ENCODE peak calls at places on chromosomes 1 and 21, in five cellular contexts. Z, X, V, E and W are unnamed samples.

GRCh38 chr1:207818971-207819451 is 67.2 kb downstream of the CD46 start:
- DNase-seq in Z (no peak), V (no peak), X (no peak), E (peak), W (peak)

GRCh38 chr1:194809665-194810064 is 1623.3 kb upstream of the B3GALT2 start:
- DNase-seq in V (no peak), X (no peak), E (no peak), Z (no peak), W (no peak)

GRCh38 chr21:38810826-38811164 is 5.1 kb downstream of the ETS2 start:
- DNase-seq in Z (no peak), V (no peak), E (no peak), X (no peak), W (no peak)

GRCh38 chr1:177334276-177334675 is 163.5 kb downstream of the BRINP2 start:
- DNase-seq in V (no peak), Z (no peak), E (no peak), X (no peak), W (no peak)

GRCh38 chr1:172680733-172681275 is 21.9 kb downstream of the FASLG start:
- DNase-seq in V (no peak), E (no peak), Z (no peak), X (no peak), W (no peak)

GRCh38 chr1:6646499-6647148 is 22.0 kb downstream of the THAP3 start:
- DNase-seq in E (no peak), X (peak), Z (no peak), V (peak), W (no peak)

GRCh38 chr1:197619008-197619640 is 156.2 kb downstream of the DENND1B start:
- DNase-seq in V (peak), E (no peak), Z (peak), X (peak), W (no peak)

GRCh38 chr1:116495534-116495933 is 75.3 kb downstream of the CD58 start:
- DNase-seq in Z (no peak), V (peak), E (no peak), X (no peak), W (no peak)

GRCh38 chr21:29174607-29175013 is 44.2 kb downstream of the MAP3K7CL start:
- DNase-seq in X (no peak), E (no peak), V (peak), Z (no peak), W (no peak)

GRCh38 chr1:197224160-197224559 is 43.9 kb upstream of the CRB1 start:
- DNase-seq in V (no peak), E (no peak), Z (no peak), X (no peak), W (no peak)

GRCh38 chr1:157691285-157691920 is 9.2 kb downstream of the FCRL3 start:
- DNase-seq in E (no peak), X (peak), Z (no peak), V (peak), W (no peak)

GRCh38 chr1:201602413-201603265 is 63.7 kb downstream of the NAV1 start:
- DNase-seq in Z (peak), V (peak), X (peak), E (peak), W (no peak)

GRCh38 chr1:3575953-3576352 is 35.4 kb downstream of the MEGF6 start:
- DNase-seq in V (no peak), E (no peak), Z (no peak), X (no peak), W (no peak)

GRCh38 chr1:218025454-218025853 is 259.6 kb upstream of the RRP15 start:
- DNase-seq in Z (no peak), E (peak), X (no peak), V (no peak), W (no peak)

GRCh38 chr1:232990176-232990723 is 39.8 kb downstream of the NTPCR start:
- DNase-seq in E (no peak), V (no peak), X (no peak), Z (no peak), W (no peak)

GRCh38 chr1:101237229-101237837 is 514 bp downstream of the S1PR1 start:
- DNase-seq in Z (peak), E (peak), V (peak), X (peak), W (peak)

GRCh38 chr1:160161965-160162705 is 10.7 kb downstream of the ATP1A4 start:
- DNase-seq in V (peak), X (no peak), Z (no peak), E (no peak), W (no peak)

GRCh38 chr1:31335007-31335406 is 37.9 kb downstream of the FABP3 start:
- DNase-seq in V (peak), X (peak), E (no peak), Z (peak), W (no peak)

GRCh38 chr1:28507646-28508434 is 2.0 kb downstream of the RCC1 start:
- DNase-seq in Z (no peak), X (no peak), V (peak), E (no peak), W (no peak)

GRCh38 chr1:21449906-21450305 is 10.0 kb downstream of the NBPF3 start:
- DNase-seq in X (no peak), E (no peak), Z (no peak), V (peak), W (no peak)

GRCh38 chr21:44509539-44509938 is 30.5 kb downstream of the KRTAP10-1 start:
- DNase-seq in E (no peak), V (no peak), X (peak), Z (peak), W (no peak)

GRCh38 chr1:215923129-215923824 is 356.2 kb downstream of the KCTD3 start:
- DNase-seq in V (no peak), X (peak), Z (peak), E (no peak), W (no peak)

GRCh38 chr1:27135920-27136551 is 18.9 kb downstream of the SLC9A1 start:
- DNase-seq in E (no peak), Z (no peak), V (no peak), X (no peak), W (no peak)

GRCh38 chr1:174659823-174660222 is 212.1 kb downstream of the GPR52 start:
- DNase-seq in E (no peak), V (peak), Z (no peak), X (peak), W (no peak)

GRCh38 chr1:56920551-56920950 is 45.3 kb downstream of the C8B start:
- DNase-seq in E (no peak), Z (no peak), X (no peak), V (peak), W (no peak)

GRCh38 chr1:45543599-45544417 is 6.8 kb upstream of the AKR1A1 start:
- DNase-seq in V (peak), Z (no peak), X (no peak), E (no peak), W (peak)

GRCh38 chr1:13543927-13544556 is 30.2 kb upstream of the LRRC38 start:
- DNase-seq in Z (peak), V (peak), X (peak), E (no peak), W (peak)

GRCh38 chr1:45954401-45954847 is 151.0 kb downstream of the MAST2 start:
- DNase-seq in V (peak), E (no peak), X (peak), Z (peak), W (no peak)

GRCh38 chr1:192544983-192545393 is 30.6 kb upstream of the RGS1 start:
- DNase-seq in E (no peak), X (peak), Z (peak), V (peak), W (no peak)

GRCh38 chr1:5991784-5992033 is 516 bp downstream of the NPHP4 start:
- DNase-seq in E (no peak), Z (no peak), X (peak), V (no peak), W (no peak)

GRCh38 chr1:20329793-20330542 is 39.3 kb downstream of the VWA5B1 start:
- DNase-seq in V (no peak), X (no peak), E (no peak), Z (no peak), W (no peak)

GRCh38 chr1:54121482-54122130 is 31.2 kb downstream of the CDCP2 start:
- DNase-seq in Z (peak), V (peak), E (peak), X (peak), W (peak)